ENCODE peak calls at places on chromosomes 6 and 20, in six cellular contexts. W is HepG2, I is HL-60, M is HCT116, K is Panc1, S is K562. G is an unnamed sample.

GRCh38 chr6:42211726-42212125 is 5.9 kb downstream of the MRPS10 start:
- DNase-seq in W (no peak), I (no peak), M (no peak), K (no peak), S (no peak), G (no peak)

GRCh38 chr20:50120935-50121693 is 8.2 kb upstream of the UBE2V1 start:
- DNase-seq in W (peak), I (no peak), M (peak), K (no peak), S (peak), G (peak)

GRCh38 chr20:1484438-1485120 is 6.6 kb downstream of the SIRPB2 start:
- DNase-seq in W (no peak), I (no peak), M (no peak), K (no peak), S (no peak), G (no peak)

GRCh38 chr20:16553684-16554083 is 19.6 kb downstream of the KIF16B start:
- DNase-seq in W (no peak), I (no peak), M (no peak), K (no peak), S (no peak), G (no peak)

GRCh38 chr20:16556299-16556698 is 16.9 kb downstream of the KIF16B start:
- DNase-seq in W (no peak), I (no peak), M (no peak), K (no peak), S (no peak), G (no peak)

GRCh38 chr6:106069478-106069877 is 16.7 kb upstream of the PRDM1 start:
- DNase-seq in W (peak), I (no peak), M (no peak), K (no peak), S (peak), G (no peak)

GRCh38 chr6:33749401-33749800 is 2.7 kb upstream of the IP6K3 start:
- DNase-seq in W (no peak), I (no peak), M (no peak), K (no peak), S (no peak), G (no peak)

GRCh38 chr6:154302111-154302752 is 54.4 kb downstream of the IPCEF1 start:
- DNase-seq in W (no peak), I (peak), M (no peak), K (no peak), S (peak), G (no peak)

GRCh38 chr20:43571310-43571709 is 12.5 kb downstream of the SGK2 start:
- DNase-seq in W (no peak), I (no peak), M (no peak), K (no peak), S (no peak), G (no peak)

GRCh38 chr6:157539421-157539822 is 158.4 kb downstream of the ZDHHC14 start:
- DNase-seq in W (no peak), I (no peak), M (no peak), K (no peak), S (no peak), G (no peak)

GRCh38 chr6:140602843-140603242 is 1228.4 kb upstream of the CITED2 start:
- DNase-seq in W (no peak), I (no peak), M (no peak), K (no peak), S (no peak), G (no peak)

GRCh38 chr6:136228811-136229210 is 21.3 kb downstream of the MTFR2 start:
- DNase-seq in W (no peak), I (no peak), M (no peak), K (no peak), S (no peak), G (no peak)

GRCh38 chr6:12993283-12993898 is 276.8 kb downstream of the PHACTR1 start:
- DNase-seq in W (no peak), I (no peak), M (no peak), K (no peak), S (no peak), G (no peak)

GRCh38 chr20:63434599-63435378 is 37.7 kb downstream of the KCNQ2 start:
- DNase-seq in W (peak), I (peak), M (peak), K (peak), S (peak), G (peak)

GRCh38 chr6:125073071-125073470 is 80.5 kb upstream of the TPD52L1 start:
- DNase-seq in W (no peak), I (no peak), M (no peak), K (no peak), S (no peak), G (no peak)

DNA sequence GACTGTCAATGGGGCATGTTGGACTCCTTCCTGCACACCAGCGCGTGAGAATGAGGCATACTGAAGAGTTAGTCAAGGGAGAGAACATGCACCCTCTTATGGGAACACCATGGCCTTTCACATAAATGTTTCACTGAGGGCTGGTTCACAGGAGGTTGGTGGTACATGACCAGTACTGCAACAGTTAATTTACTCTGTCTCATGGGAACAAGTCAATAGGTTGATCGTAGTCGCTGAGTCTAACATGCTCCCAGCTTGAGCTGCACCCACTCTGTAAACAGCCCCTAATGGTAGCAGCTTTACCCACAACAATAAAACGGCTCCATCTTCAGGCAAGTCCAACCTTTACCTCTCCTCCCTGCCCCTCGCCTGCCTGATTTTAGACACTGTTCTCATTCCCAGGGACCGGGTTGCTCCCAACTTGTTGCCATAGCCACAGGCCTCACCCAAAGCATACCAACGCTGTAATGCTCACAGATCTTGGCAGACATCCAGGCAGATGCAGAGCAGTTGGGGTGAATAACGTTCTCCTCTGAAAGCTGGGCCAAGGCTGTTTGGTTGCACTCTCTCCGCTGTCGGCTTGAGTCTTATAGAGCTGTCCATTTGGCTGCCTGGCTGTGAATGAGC is 111.3 kb downstream of the LY86 start:
- DNase-seq in W (no peak), I (peak), M (peak), K (no peak), S (peak), G (peak)
- TF ChIP-seq POLR2AphosphoS5 in W (no peak), I (peak), M (no peak), K (no peak), S (no peak), G (no peak)

GRCh38 chr20:31410011-31410410 is 4.0 kb upstream of the DEFB121 start:
- DNase-seq in W (no peak), I (no peak), M (no peak), K (no peak), S (no peak), G (no peak)

GRCh38 chr20:31418307-31418706 is 12.3 kb upstream of the DEFB121 start:
- DNase-seq in W (no peak), I (no peak), M (no peak), K (no peak), S (no peak), G (no peak)

DNA sequence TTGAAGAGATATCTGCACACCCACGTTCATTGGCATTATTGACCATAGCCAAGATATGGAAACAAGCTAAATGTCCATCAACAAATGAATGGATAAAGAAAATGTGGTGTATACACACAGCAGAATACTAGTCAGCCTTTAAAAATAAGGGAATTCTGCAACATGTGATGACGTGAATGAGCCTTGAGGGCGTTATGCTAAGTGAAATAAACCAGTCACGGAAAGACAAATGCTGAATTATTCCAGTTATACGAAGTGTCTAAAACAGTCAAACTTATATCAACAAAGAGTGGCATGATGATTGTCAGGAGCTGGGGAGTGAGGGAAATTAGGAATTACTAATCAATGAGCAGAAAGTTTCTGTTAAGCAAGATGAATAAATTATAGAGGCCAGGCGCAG is 8.4 kb upstream of the DEFB121 start:
- DNase-seq in W (no peak), I (no peak), M (no peak), K (no peak), S (no peak), G (no peak)
- H3K27ac ChIP-seq in W (no peak), I (no peak), M (no peak), K (no peak), S (no peak), G (no peak)

GRCh38 chr6:119896806-119897205 is 547.2 kb upstream of the MAN1A1 start:
- DNase-seq in W (no peak), I (no peak), M (no peak), K (no peak), S (no peak), G (no peak)

GRCh38 chr6:119902681-119903080 is 553.1 kb upstream of the MAN1A1 start:
- DNase-seq in W (no peak), I (no peak), M (no peak), K (no peak), S (no peak), G (no peak)
- TF ChIP-seq REST in W (no peak), I (no peak), M (no peak), K (no peak), S (no peak), G (no peak)

DNA sequence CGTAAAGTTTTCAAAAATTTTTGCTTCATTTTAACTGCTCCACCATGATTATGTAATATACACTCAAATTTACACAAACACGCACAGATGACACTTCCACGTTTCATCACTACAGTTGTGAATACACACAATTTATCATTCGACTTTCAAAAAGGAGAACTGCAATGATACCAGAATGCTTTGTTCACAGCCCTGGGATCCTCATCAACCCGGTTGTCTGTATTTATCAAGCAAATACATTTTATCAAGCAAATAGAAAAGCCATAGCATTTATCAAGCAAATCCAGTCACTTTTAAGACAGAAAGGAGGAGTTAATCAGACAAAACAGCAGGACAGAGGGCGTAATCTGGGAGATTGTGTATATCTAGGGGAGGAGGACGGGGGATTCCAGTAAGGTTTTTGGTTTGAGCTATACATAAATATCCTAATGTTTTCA is 20.3 kb upstream of the ABT1 start:
- DNase-seq in W (no peak), I (no peak), M (no peak), K (no peak), S (peak), G (no peak)
- TF ChIP-seq POLR2AphosphoS5 in W (no peak), I (no peak), M (no peak), K (no peak), S (no peak), G (no peak)

DNA sequence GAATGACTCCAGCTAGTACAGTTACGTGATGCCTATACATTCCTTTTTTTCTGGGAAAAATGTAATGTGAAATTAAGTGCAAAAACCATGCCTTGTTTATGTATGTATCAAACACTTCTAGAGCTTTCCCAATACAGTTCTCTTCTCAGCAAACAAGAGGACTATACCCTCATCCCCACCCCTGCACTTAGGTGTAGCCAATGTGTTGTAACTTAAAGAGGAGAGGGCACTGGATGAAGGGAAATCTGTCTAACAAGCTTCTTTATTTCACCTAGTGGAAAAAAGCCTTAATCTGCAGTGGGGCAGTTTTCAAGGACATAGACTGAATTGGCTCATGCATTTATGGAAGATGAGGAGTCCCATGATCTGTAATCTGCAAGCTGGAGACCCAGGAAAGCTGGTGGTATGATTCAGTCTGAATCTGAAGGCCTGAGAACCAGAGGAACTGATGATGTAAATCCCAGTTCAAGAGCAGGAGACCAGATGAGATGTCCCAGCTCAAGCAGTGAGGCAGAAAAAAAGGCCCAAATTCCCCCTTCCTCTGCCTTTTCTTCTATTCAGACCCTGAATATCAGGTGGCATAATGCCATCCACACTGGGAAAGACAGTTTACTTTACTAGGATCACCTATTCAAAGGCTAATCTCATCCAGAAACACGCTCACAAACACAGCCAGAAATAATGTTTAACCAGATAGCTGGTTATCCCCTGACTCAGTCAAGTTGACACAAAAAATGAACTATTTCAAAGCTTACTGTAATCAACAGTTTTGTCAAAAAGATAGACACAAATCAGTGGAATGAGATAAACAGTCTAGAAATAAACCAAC is 25.8 kb upstream of the SLC17A3 start:
- DNase-seq in W (peak), I (no peak), M (no peak), K (no peak), S (no peak), G (peak)
- H3K27ac ChIP-seq in W (peak), I (no peak), M (no peak), K (no peak), S (no peak), G (peak)

DNA sequence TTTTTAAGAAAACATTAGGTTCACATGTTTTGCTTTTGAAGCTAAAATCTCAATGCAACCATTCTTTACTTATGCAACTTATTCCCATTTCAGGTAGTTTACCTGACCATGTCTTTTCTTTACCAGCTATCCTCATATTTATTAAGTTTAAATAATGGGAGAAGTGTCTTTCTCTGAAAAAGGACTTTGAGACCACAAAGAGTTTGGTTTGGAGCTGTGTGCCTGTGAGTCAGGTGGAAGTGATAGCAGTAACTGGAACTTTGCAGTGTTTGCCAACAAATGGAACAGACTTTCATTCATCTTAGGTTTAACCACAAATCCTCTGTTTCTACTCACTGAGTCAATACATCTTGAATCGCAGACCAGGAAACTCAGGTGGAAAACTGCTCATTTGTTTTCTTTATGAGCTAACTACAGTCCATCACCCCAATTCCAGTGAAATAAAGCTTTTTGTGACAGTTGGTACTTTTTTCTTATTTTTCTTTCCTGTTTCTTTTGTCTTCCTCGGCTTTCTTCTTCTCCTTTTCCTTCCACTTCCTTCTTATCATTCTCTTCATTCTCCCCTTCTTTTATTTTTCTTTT is 148.3 kb upstream of the RIN2 start:
- DNase-seq in W (peak), I (no peak), M (no peak), K (no peak), S (no peak), G (no peak)
- TF ChIP-seq REST in W (no peak), I (no peak), M (no peak), K (no peak), S (no peak), G (no peak)